ENCODE peak calls at places on chromosomes 1 and 21, in eight cellular contexts. One of them, this sample, is unnamed.

GRCh38 chr1:209885403-209886218 is 52.4 kb upstream of the SYT14 start:
- DNase-seq in cardiac fibroblast: no peak
- DNase-seq in GM10248: no peak
- DNase-seq in H1: no peak
- DNase-seq in neural progenitor cell: no peak
- DNase-seq in psoas muscle: no peak
- DNase-seq in breast epithelium: no peak
- DNase-seq in type B pancreatic cell: no peak
- DNase-seq in this sample: no peak

GRCh38 chr1:169031566-169032224 is 74.8 kb upstream of the ATP1B1 start:
- DNase-seq in cardiac fibroblast: no peak
- DNase-seq in GM10248: no peak
- DNase-seq in H1: no peak
- DNase-seq in neural progenitor cell: no peak
- DNase-seq in psoas muscle: no peak
- DNase-seq in breast epithelium: peak
- DNase-seq in type B pancreatic cell: no peak
- DNase-seq in this sample: no peak

GRCh38 chr1:71586030-71586429 is 505.2 kb upstream of the ZRANB2 start:
- DNase-seq in cardiac fibroblast: no peak
- DNase-seq in GM10248: no peak
- DNase-seq in H1: no peak
- DNase-seq in neural progenitor cell: no peak
- DNase-seq in psoas muscle: no peak
- DNase-seq in breast epithelium: no peak
- DNase-seq in type B pancreatic cell: no peak
- DNase-seq in this sample: no peak

GRCh38 chr1:116380499-116381316 is 7.7 kb downstream of the ATP1A1 start:
- DNase-seq in cardiac fibroblast: no peak
- DNase-seq in GM10248: peak
- DNase-seq in H1: no peak
- DNase-seq in neural progenitor cell: no peak
- DNase-seq in psoas muscle: no peak
- DNase-seq in breast epithelium: no peak
- DNase-seq in type B pancreatic cell: no peak
- DNase-seq in this sample: no peak

GRCh38 chr1:185338719-185339622 is 21.9 kb upstream of the IVNS1ABP start:
- DNase-seq in cardiac fibroblast: peak
- DNase-seq in GM10248: peak
- DNase-seq in H1: no peak
- DNase-seq in neural progenitor cell: no peak
- DNase-seq in psoas muscle: no peak
- DNase-seq in breast epithelium: no peak
- DNase-seq in type B pancreatic cell: no peak
- DNase-seq in this sample: peak

GRCh38 chr1:91783423-91784162 is 102.4 kb downstream of the TGFBR3 start:
- DNase-seq in cardiac fibroblast: peak
- DNase-seq in GM10248: no peak
- DNase-seq in H1: no peak
- DNase-seq in neural progenitor cell: no peak
- DNase-seq in psoas muscle: no peak
- DNase-seq in breast epithelium: no peak
- DNase-seq in type B pancreatic cell: no peak
- DNase-seq in this sample: no peak

GRCh38 chr1:44775930-44776748 is 799 bp downstream of the RPS8 start:
- DNase-seq in cardiac fibroblast: no peak
- DNase-seq in GM10248: no peak
- DNase-seq in H1: no peak
- DNase-seq in neural progenitor cell: no peak
- DNase-seq in psoas muscle: no peak
- DNase-seq in breast epithelium: no peak
- DNase-seq in type B pancreatic cell: no peak
- DNase-seq in this sample: no peak

GRCh38 chr1:201310251-201310985 is 27.1 kb downstream of the PKP1 start:
- DNase-seq in cardiac fibroblast: no peak
- DNase-seq in GM10248: no peak
- DNase-seq in H1: no peak
- DNase-seq in neural progenitor cell: no peak
- DNase-seq in psoas muscle: peak
- DNase-seq in breast epithelium: no peak
- DNase-seq in type B pancreatic cell: no peak
- DNase-seq in this sample: no peak

GRCh38 chr1:45843474-45843905 is 40.1 kb downstream of the MAST2 start:
- DNase-seq in cardiac fibroblast: peak
- DNase-seq in GM10248: peak
- DNase-seq in H1: no peak
- DNase-seq in neural progenitor cell: no peak
- DNase-seq in psoas muscle: no peak
- DNase-seq in breast epithelium: no peak
- DNase-seq in type B pancreatic cell: no peak
- DNase-seq in this sample: peak

GRCh38 chr21:33884361-33885157 is 31.0 kb downstream of the ATP5PO start:
- DNase-seq in cardiac fibroblast: peak
- DNase-seq in GM10248: no peak
- DNase-seq in H1: no peak
- DNase-seq in neural progenitor cell: no peak
- DNase-seq in psoas muscle: no peak
- DNase-seq in breast epithelium: peak
- DNase-seq in type B pancreatic cell: no peak
- DNase-seq in this sample: no peak

GRCh38 chr1:13543927-13544556 is 30.2 kb upstream of the LRRC38 start:
- DNase-seq in cardiac fibroblast: peak
- DNase-seq in GM10248: no peak
- DNase-seq in H1: no peak
- DNase-seq in neural progenitor cell: peak
- DNase-seq in psoas muscle: peak
- DNase-seq in breast epithelium: peak
- DNase-seq in type B pancreatic cell: no peak
- DNase-seq in this sample: no peak

GRCh38 chr1:166900987-166901386 is 24.9 kb upstream of the TADA1 start:
- DNase-seq in cardiac fibroblast: no peak
- DNase-seq in GM10248: no peak
- DNase-seq in H1: no peak
- DNase-seq in neural progenitor cell: no peak
- DNase-seq in psoas muscle: no peak
- DNase-seq in breast epithelium: no peak
- DNase-seq in type B pancreatic cell: no peak
- DNase-seq in this sample: no peak

GRCh38 chr1:23639460-23639859 is 52.1 kb upstream of the RPL11 start:
- DNase-seq in cardiac fibroblast: no peak
- DNase-seq in GM10248: no peak
- DNase-seq in H1: no peak
- DNase-seq in neural progenitor cell: no peak
- DNase-seq in psoas muscle: peak
- DNase-seq in breast epithelium: no peak
- DNase-seq in type B pancreatic cell: no peak
- DNase-seq in this sample: no peak

GRCh38 chr1:162562452-162562828 is 918 bp downstream of the UAP1 start:
- DNase-seq in cardiac fibroblast: peak
- DNase-seq in GM10248: no peak
- DNase-seq in H1: no peak
- DNase-seq in neural progenitor cell: no peak
- DNase-seq in psoas muscle: no peak
- DNase-seq in breast epithelium: no peak
- DNase-seq in type B pancreatic cell: no peak
- DNase-seq in this sample: no peak

GRCh38 chr21:19122371-19122770 is 718.8 kb upstream of the TMPRSS15 start:
- DNase-seq in cardiac fibroblast: no peak
- DNase-seq in GM10248: no peak
- DNase-seq in H1: no peak
- DNase-seq in neural progenitor cell: no peak
- DNase-seq in psoas muscle: no peak
- DNase-seq in breast epithelium: no peak
- DNase-seq in type B pancreatic cell: no peak
- DNase-seq in this sample: no peak

GRCh38 chr1:154582885-154583284 is 15.3 kb downstream of the CHRNB2 start:
- DNase-seq in cardiac fibroblast: no peak
- DNase-seq in GM10248: no peak
- DNase-seq in H1: no peak
- DNase-seq in neural progenitor cell: no peak
- DNase-seq in psoas muscle: no peak
- DNase-seq in breast epithelium: no peak
- DNase-seq in type B pancreatic cell: no peak
- DNase-seq in this sample: no peak

GRCh38 chr1:154583691-154584212 is 16.2 kb downstream of the CHRNB2 start:
- DNase-seq in cardiac fibroblast: peak
- DNase-seq in GM10248: no peak
- DNase-seq in H1: no peak
- DNase-seq in neural progenitor cell: no peak
- DNase-seq in psoas muscle: no peak
- DNase-seq in breast epithelium: no peak
- DNase-seq in type B pancreatic cell: no peak
- DNase-seq in this sample: no peak

GRCh38 chr1:154586641-154587040 is 19.1 kb downstream of the CHRNB2 start:
- DNase-seq in cardiac fibroblast: no peak
- DNase-seq in GM10248: no peak
- DNase-seq in H1: no peak
- DNase-seq in neural progenitor cell: no peak
- DNase-seq in psoas muscle: no peak
- DNase-seq in breast epithelium: no peak
- DNase-seq in type B pancreatic cell: no peak
- DNase-seq in this sample: no peak

GRCh38 chr1:154586231-154586630 is 18.7 kb downstream of the CHRNB2 start:
- DNase-seq in cardiac fibroblast: no peak
- DNase-seq in GM10248: no peak
- DNase-seq in H1: no peak
- DNase-seq in neural progenitor cell: no peak
- DNase-seq in psoas muscle: no peak
- DNase-seq in breast epithelium: no peak
- DNase-seq in type B pancreatic cell: no peak
- DNase-seq in this sample: no peak

DNA sequence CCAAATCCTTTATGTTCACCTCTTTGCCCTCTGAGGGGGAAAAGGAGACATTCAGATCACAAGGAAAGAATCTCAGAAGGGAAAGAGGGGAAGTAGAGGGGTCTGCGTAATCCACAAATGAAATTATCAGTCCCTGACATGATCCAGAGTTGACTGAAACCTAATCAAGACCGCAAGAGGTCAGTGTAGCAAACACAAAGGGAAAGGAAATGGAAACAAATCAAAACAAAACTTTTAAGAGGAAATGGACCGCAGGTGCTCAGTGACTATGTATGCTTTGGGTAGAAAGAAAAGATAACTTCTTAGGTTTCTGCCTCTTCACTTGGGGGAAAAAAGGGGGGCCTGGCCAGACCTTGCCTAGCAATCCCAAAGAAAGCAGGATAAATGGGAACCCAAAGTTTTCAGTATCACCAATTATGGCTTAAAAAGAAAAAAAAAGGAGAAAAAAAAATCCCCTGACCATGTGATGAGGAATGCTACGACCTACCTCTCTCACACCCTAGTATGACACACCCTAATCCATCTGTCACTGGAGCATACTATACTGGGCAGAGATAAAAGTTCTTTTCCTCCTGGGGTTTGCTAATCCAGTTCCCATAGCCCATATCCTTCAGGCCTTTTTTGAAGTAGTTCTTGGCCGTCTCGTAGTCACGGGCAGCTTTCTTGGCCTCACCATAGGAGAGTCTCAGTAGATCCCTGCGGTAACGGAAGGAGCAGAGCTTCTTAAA is 16.9 kb downstream of the CHRNB2 start:
- DNase-seq in cardiac fibroblast: peak
- DNase-seq in GM10248: no peak
- DNase-seq in H1: no peak
- DNase-seq in neural progenitor cell: no peak
- DNase-seq in psoas muscle: no peak
- DNase-seq in breast epithelium: no peak
- DNase-seq in type B pancreatic cell: no peak
- DNase-seq in this sample: no peak
- TF ChIP-seq CTCF in cardiac fibroblast: no peak
- TF ChIP-seq CTCF in GM10248: peak
- TF ChIP-seq CTCF in H1: no peak
- TF ChIP-seq CTCF in neural progenitor cell: no peak
- TF ChIP-seq CTCF in psoas muscle: no peak
- TF ChIP-seq CTCF in breast epithelium: no peak
- TF ChIP-seq CTCF in type B pancreatic cell: no peak
- TF ChIP-seq CTCF in this sample: peak

DNA sequence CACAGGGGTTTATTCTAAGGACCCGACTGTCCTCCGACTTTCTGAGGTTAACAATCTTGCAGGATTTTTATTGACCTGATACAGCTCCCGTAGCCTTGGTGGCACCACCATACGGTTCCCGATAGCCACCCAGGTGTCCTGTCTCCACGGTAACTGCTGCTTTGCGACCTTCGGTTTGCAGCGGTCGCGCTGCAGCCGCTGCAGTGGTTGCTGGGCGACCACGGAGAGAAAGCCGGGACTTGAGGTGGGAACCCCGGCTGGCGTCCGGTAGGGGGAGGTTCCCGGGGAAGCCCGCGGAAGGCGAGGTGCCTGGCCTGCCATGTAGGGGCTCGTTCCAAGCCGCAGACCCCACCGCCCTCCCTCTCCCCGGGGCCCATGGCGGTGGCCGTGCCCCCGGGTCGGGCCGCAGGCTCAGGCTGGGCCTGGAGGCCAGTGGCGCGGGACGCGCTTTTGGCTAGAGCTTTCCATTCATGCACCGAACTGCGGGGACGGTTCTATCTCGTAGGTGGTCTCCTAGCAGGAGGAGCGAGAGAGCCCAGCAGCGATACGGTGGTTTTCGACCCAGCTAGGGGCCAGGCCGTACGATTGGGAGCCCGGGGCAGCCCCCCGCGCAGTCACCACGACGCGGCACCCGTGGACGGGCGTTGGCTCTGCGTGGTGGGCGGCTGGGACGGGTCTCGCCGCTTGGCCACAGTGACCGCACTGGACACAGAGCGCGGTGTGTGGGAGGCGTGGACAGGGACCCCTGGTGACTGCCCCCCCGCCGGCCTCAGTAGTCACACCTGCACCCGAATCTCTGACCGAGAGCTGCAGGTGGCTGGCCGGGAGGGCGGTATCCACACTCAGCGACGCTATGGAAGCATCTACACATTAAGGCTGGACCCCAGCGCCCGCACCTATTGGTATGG is at the start of gene KLHDC9:
- DNase-seq in cardiac fibroblast: peak
- DNase-seq in GM10248: peak
- DNase-seq in H1: peak
- DNase-seq in neural progenitor cell: peak
- DNase-seq in psoas muscle: peak
- DNase-seq in breast epithelium: peak
- DNase-seq in type B pancreatic cell: peak
- DNase-seq in this sample: peak
- TF ChIP-seq CTCF in cardiac fibroblast: no peak
- TF ChIP-seq CTCF in GM10248: peak
- TF ChIP-seq CTCF in H1: peak
- TF ChIP-seq CTCF in neural progenitor cell: peak
- TF ChIP-seq CTCF in psoas muscle: no peak
- TF ChIP-seq CTCF in breast epithelium: no peak
- TF ChIP-seq CTCF in type B pancreatic cell: no peak
- TF ChIP-seq CTCF in this sample: peak

GRCh38 chr1:160607051-160608032 is 28.0 kb upstream of the CD84 start:
- DNase-seq in cardiac fibroblast: peak
- DNase-seq in GM10248: peak
- DNase-seq in H1: no peak
- DNase-seq in neural progenitor cell: peak
- DNase-seq in psoas muscle: no peak
- DNase-seq in breast epithelium: peak
- DNase-seq in type B pancreatic cell: no peak
- DNase-seq in this sample: peak
- TF ChIP-seq CTCF in cardiac fibroblast: peak
- TF ChIP-seq CTCF in GM10248: peak
- TF ChIP-seq CTCF in H1: peak
- TF ChIP-seq CTCF in neural progenitor cell: peak
- TF ChIP-seq CTCF in psoas muscle: peak
- TF ChIP-seq CTCF in breast epithelium: no peak
- TF ChIP-seq CTCF in type B pancreatic cell: peak
- TF ChIP-seq CTCF in this sample: peak

GRCh38 chr21:17554619-17555472 is 42.0 kb downstream of the CXADR start:
- DNase-seq in cardiac fibroblast: peak
- DNase-seq in GM10248: no peak
- DNase-seq in H1: no peak
- DNase-seq in neural progenitor cell: peak
- DNase-seq in psoas muscle: no peak
- DNase-seq in breast epithelium: no peak
- DNase-seq in type B pancreatic cell: no peak
- DNase-seq in this sample: no peak
- TF ChIP-seq CTCF in cardiac fibroblast: peak
- TF ChIP-seq CTCF in GM10248: peak
- TF ChIP-seq CTCF in H1: peak
- TF ChIP-seq CTCF in neural progenitor cell: peak
- TF ChIP-seq CTCF in psoas muscle: peak
- TF ChIP-seq CTCF in breast epithelium: no peak
- TF ChIP-seq CTCF in type B pancreatic cell: peak
- TF ChIP-seq CTCF in this sample: no peak

This sample was measured in GM13977.